ENCODE peak calls at places on chromosomes 2 and 18, in seven cellular contexts. P is GM12891, C is mesothelial cell of epicardium, K is astrocyte of the spinal cord, I is NCI-H146, U is ovary, L is endothelial cell. H is an unnamed sample.

GRCh38 chr18:79774111-79774510 is 23.6 kb upstream of the KCNG2 start:
- DNase-seq in P (no peak), C (peak; percentile 24), K (no peak), I (no peak), U (no peak), L (no peak), H (no peak)

GRCh38 chr2:190723397-190724090 is 74.7 kb downstream of the NAB1 start:
- DNase-seq in P (no peak), C (no peak), K (no peak), I (no peak), U (no peak), L (no peak), H (no peak)

GRCh38 chr2:86518498-86518897 is 44.7 kb downstream of the CHMP3 start:
- DNase-seq in P (no peak), C (no peak), K (no peak), I (no peak), U (no peak), L (no peak), H (no peak)

GRCh38 chr2:120765031-120765910 is 29.6 kb downstream of the GLI2 start:
- DNase-seq in P (no peak), C (no peak), K (peak; percentile 39), I (no peak), U (peak; percentile 68), L (no peak), H (no peak)

GRCh38 chr18:5052491-5052890 is 144.6 kb downstream of the AKAIN1 start:
- DNase-seq in P (no peak), C (no peak), K (no peak), I (no peak), U (no peak), L (no peak), H (no peak)

GRCh38 chr2:6653281-6653750 is 212.4 kb downstream of the CMPK2 start:
- DNase-seq in P (no peak), C (no peak), K (no peak), I (no peak), U (no peak), L (no peak), H (no peak)

GRCh38 chr2:10087360-10087759 is 7.1 kb upstream of the CYS1 start:
- DNase-seq in P (no peak), C (no peak), K (no peak), I (peak; percentile 17), U (no peak), L (no peak), H (no peak)

GRCh38 chr18:2147866-2148265 is 423.4 kb downstream of the METTL4 start:
- DNase-seq in P (no peak), C (no peak), K (peak; percentile 80), I (no peak), U (no peak), L (no peak), H (no peak)

GRCh38 chr18:76445741-76446232 is 49.3 kb downstream of the ZNF516 start:
- DNase-seq in P (no peak), C (peak; percentile 32), K (no peak), I (no peak), U (no peak), L (no peak), H (no peak)

GRCh38 chr2:150133623-150134022 is 353.8 kb downstream of the RND3 start:
- DNase-seq in P (no peak), C (no peak), K (peak; percentile 91), I (peak; percentile 53), U (no peak), L (no peak), H (peak; percentile 55)

GRCh38 chr2:150486539-150487484 is 655 bp downstream of the RND3 start:
- DNase-seq in P (peak; percentile 12), C (peak; percentile 50), K (peak; percentile 68), I (peak; percentile 52), U (peak; percentile 17), L (peak; percentile 37), H (peak; percentile 24)

GRCh38 chr2:27822049-27822448 is 50.5 kb downstream of the MRPL33 start:
- DNase-seq in P (no peak), C (no peak), K (no peak), I (no peak), U (no peak), L (no peak), H (no peak)

GRCh38 chr2:127581050-127581345 is 45.5 kb downstream of the MYO7B start:
- DNase-seq in P (no peak), C (peak; percentile 32), K (no peak), I (no peak), U (no peak), L (no peak), H (no peak)

GRCh38 chr2:211611061-211611518 is 927.5 kb downstream of the ERBB4 start:
- DNase-seq in P (no peak), C (no peak), K (no peak), I (no peak), U (no peak), L (no peak), H (peak; percentile 64)

GRCh38 chr2:196324212-196324611 is 152.8 kb upstream of the STK17B start:
- DNase-seq in P (no peak), C (no peak), K (no peak), I (no peak), U (no peak), L (no peak), H (no peak)

GRCh38 chr2:219452361-219453317 is 18.0 kb downstream of the SPEG start:
- DNase-seq in P (no peak), C (no peak), K (peak; percentile 97), I (no peak), U (peak; percentile 28), L (no peak), H (peak; percentile 17)

GRCh38 chr18:79424008-79424565 is 28.4 kb downstream of the NFATC1 start:
- DNase-seq in P (no peak), C (no peak), K (no peak), I (no peak), U (peak; percentile 88), L (no peak), H (no peak)

GRCh38 chr2:234528410-234529150 is 31.7 kb upstream of the ARL4C start:
- DNase-seq in P (no peak), C (no peak), K (no peak), I (no peak), U (no peak), L (no peak), H (no peak)

GRCh38 chr2:71190959-71191943 is 35.7 kb downstream of the PAIP2B start:
- DNase-seq in P (no peak), C (no peak), K (peak; percentile 1), I (peak; percentile 4), U (no peak), L (no peak), H (peak; percentile 11)

GRCh38 chr18:79402209-79402576 is 6.5 kb downstream of the NFATC1 start:
- DNase-seq in P (no peak), C (no peak), K (no peak), I (no peak), U (no peak), L (no peak), H (no peak)

GRCh38 chr18:74766233-74766632 is 168.6 kb downstream of the ZNF407 start:
- DNase-seq in P (no peak), C (no peak), K (no peak), I (no peak), U (no peak), L (no peak), H (peak; percentile 37)

GRCh38 chr2:215764441-215765048 is 248.8 kb downstream of the MREG start:
- DNase-seq in P (no peak), C (no peak), K (peak; percentile 66), I (no peak), U (no peak), L (no peak), H (peak; percentile 87)

GRCh38 chr2:96895032-96895708 is 25.3 kb upstream of the SEMA4C start:
- DNase-seq in P (no peak), C (no peak), K (no peak), I (no peak), U (peak; percentile 36), L (no peak), H (no peak)

H was measured in MV-4-11.